ENCODE peak calls at places on chromosomes 12 and 14, in five cellular contexts. R, T, Z, I and S are unnamed samples.

GRCh38 chr12:56122637-56123036 is 4.6 kb downstream of the ZC3H10 start:
- DNase-seq in R (no peak), Z (no peak), T (no peak), I (no peak), S (no peak)

GRCh38 chr12:121911824-121912585 is 6.4 kb upstream of the CFAP251 start:
- DNase-seq in R (no peak), T (no peak), I (no peak), Z (peak; percentile 45), S (no peak)

GRCh38 chr12:52222692-52223091 is 10.4 kb upstream of the KRT7 start:
- DNase-seq in Z (no peak), R (no peak), I (no peak), T (no peak), S (no peak)

GRCh38 chr14:20499108-20499507 is 6.2 kb upstream of the RNASE10 start:
- DNase-seq in R (no peak), Z (no peak), T (peak; percentile 49), I (no peak), S (no peak)

GRCh38 chr12:49296836-49297694 is 2.1 kb downstream of the PRPH start:
- DNase-seq in T (peak; percentile 58), I (no peak), R (peak; percentile 59), Z (no peak), S (no peak)

GRCh38 chr12:49673446-49674317 is 33.5 kb downstream of the FMNL3 start:
- DNase-seq in I (peak; percentile 89), R (peak; percentile 97), T (no peak), Z (peak; percentile 64), S (peak; percentile 99)

GRCh38 chr12:4843907-4844306 is 65.8 kb upstream of the KCNA1 start:
- DNase-seq in R (no peak), Z (no peak), T (no peak), I (no peak), S (no peak)

GRCh38 chr12:130079254-130079653 is 83.0 kb upstream of the FZD10 start:
- DNase-seq in T (no peak), I (no peak), Z (no peak), R (no peak), S (no peak)

GRCh38 chr12:103401421-103401820 is 94.3 kb downstream of the C12orf42 start:
- DNase-seq in R (no peak), I (no peak), T (no peak), Z (no peak), S (no peak)

GRCh38 chr12:131458931-131459575 is 251.8 kb upstream of the SFSWAP start:
- DNase-seq in R (no peak), Z (no peak), T (no peak), I (no peak), S (no peak)

GRCh38 chr12:60184096-60184495 is 588.3 kb downstream of the SLC16A7 start:
- DNase-seq in Z (no peak), R (no peak), T (no peak), I (no peak), S (no peak)

GRCh38 chr12:34401659-34402227 is 379.4 kb downstream of the ALG10 start:
- DNase-seq in Z (no peak), R (peak; percentile 31), I (no peak), T (no peak), S (no peak)

GRCh38 chr12:124861492-124861891 is 2.2 kb downstream of the SCARB1 start:
- DNase-seq in I (peak; percentile 43), R (peak; percentile 92), Z (no peak), T (no peak), S (peak; percentile 94)

GRCh38 chr12:49962861-49963765 is 1.4 kb downstream of the AQP5 start:
- DNase-seq in T (no peak), I (no peak), Z (peak; percentile 11), R (peak; percentile 91), S (no peak)

GRCh38 chr12:103626498-103626897 is 39.4 kb downstream of the STAB2 start:
- DNase-seq in R (peak; percentile 65), T (no peak), I (no peak), Z (peak; percentile 60), S (no peak)

GRCh38 chr12:4270670-4271432 is 2.7 kb upstream of the CCND2 start:
- DNase-seq in I (no peak), T (peak; percentile 68), Z (no peak), R (peak; percentile 83), S (peak; percentile 34)

GRCh38 chr12:109910254-109910968 is 10.3 kb downstream of the TCHP start:
- DNase-seq in Z (no peak), I (no peak), R (no peak), T (no peak), S (no peak)

GRCh38 chr14:62307844-62308243 is 545.6 kb downstream of the SNAPC1 start:
- DNase-seq in T (no peak), R (no peak), Z (no peak), I (no peak), S (no peak)